ENCODE peak calls at places on chromosomes 11 and 22, in four cellular contexts. W is K562, L is GM12891, N is GM12878. U is an unnamed sample.

GRCh38 chr11:121240650-121241299 is 51.8 kb upstream of the SC5D start:
- DNase-seq in W (no peak), L (no peak), N (no peak), U (no peak)

GRCh38 chr11:27512238-27512637 is 5.7 kb upstream of the LIN7C start:
- DNase-seq in W (no peak), N (no peak), L (no peak), U (no peak)

GRCh38 chr22:29331213-29331612 is 15.7 kb upstream of the RASL10A start:
- DNase-seq in W (no peak), L (no peak), N (no peak), U (no peak)

GRCh38 chr11:103608566-103608965 is 427.9 kb upstream of the DDI1 start:
- DNase-seq in L (no peak), N (no peak), W (no peak), U (no peak)

GRCh38 chr11:79119491-79120284 is 321.1 kb downstream of the TENM4 start:
- DNase-seq in N (no peak), L (no peak), W (no peak), U (no peak)

GRCh38 chr11:75440960-75441803 is 8.2 kb upstream of the KLHL35 start:
- DNase-seq in L (no peak), N (no peak), W (no peak), U (no peak)

GRCh38 chr11:59678118-59678812 is 9.4 kb upstream of the PATL1 start:
- DNase-seq in N (no peak), W (no peak), L (no peak), U (no peak)

GRCh38 chr11:101583180-101584128 is at the start of gene TRPC6:
- DNase-seq in W (no peak), N (no peak), L (no peak), U (no peak)

GRCh38 chr11:59182457-59183151 is 10.7 kb downstream of the DTX4 start:
- DNase-seq in W (peak; percentile 29), N (no peak), L (peak; percentile 49), U (no peak)

DNA sequence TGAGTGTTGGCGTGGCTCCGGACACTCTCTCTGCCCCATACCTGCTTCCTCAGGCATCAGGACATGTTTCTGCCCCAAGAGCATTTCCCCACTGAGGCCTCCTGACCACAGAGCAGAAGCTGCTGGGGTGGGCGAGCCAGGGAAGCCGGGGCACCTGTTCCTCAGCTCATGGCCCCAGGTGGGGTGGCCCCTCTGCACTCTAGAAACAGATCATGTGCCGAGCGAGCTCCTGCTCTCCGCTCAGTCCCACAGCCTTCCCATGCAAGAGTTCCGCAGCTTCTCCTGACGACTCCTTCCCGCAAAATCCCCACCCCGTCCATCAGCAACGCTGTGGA is 22.4 kb upstream of the PANX2 start:
- DNase-seq in N (no peak), L (no peak), W (no peak), U (peak; percentile 32)
- TF ChIP-seq POLR2AphosphoS5 in N (no peak), L (no peak), W (no peak), U (no peak)

DNA sequence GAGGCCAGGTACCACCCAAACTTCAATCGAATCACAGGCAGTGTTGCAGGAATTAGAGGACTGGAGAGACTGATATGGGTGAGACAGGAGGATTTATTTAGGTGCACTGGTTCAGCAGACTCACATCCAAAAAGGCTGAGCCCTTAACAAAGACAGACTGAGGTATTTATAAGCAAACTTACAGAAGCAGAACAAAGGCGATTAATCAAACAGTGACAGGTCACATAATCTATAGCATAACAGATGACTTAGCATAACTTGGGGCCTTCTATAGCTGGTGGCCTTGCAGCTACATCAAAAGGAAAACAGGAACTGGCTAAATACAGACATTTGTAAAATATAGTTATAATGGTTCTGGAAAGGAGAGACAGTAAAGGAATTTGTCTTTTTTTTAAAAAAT is 2.1 kb downstream of the APOBEC3B start:
- DNase-seq in W (peak; percentile 46), L (no peak), N (no peak), U (no peak)
- TF ChIP-seq SPI1 in W (peak; percentile 85), L (peak; percentile 70), N (peak; percentile 53), U (peak; percentile 39)

DNA sequence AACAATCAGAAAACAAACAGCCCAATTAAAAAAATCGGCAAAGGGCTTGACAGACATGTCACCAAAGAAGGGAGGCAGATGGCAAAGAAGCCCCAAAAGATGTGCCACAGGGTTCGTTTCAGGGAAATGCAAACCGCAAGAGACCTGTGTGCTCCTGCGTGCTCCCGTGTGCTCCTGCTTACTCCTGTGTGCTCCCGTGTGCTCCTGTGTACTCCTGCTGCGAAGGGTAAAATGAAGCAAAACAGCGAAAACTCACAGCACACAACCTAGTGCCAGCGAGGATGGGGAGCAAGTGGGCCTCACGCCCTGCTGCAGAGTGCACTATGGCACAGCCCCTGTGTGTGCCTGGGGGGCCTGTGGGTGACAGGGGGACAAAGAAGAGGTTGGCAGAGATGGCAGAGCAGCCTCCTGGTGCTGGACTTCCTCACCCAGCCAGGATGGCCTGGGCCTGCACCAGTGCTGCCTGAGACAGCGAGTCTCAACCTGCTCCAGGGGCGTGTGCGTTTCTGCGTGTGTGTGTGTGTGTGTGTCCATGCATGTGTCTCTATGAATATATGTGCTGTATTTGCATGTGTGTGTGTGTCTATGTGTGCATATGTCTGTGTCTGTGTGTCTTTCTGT is 14.0 kb downstream of the ASCL2 start:
- DNase-seq in L (no peak), N (no peak), W (no peak), U (no peak)
- TF ChIP-seq POLR2AphosphoS5 in L (no peak), N (no peak), W (no peak), U (no peak)

DNA sequence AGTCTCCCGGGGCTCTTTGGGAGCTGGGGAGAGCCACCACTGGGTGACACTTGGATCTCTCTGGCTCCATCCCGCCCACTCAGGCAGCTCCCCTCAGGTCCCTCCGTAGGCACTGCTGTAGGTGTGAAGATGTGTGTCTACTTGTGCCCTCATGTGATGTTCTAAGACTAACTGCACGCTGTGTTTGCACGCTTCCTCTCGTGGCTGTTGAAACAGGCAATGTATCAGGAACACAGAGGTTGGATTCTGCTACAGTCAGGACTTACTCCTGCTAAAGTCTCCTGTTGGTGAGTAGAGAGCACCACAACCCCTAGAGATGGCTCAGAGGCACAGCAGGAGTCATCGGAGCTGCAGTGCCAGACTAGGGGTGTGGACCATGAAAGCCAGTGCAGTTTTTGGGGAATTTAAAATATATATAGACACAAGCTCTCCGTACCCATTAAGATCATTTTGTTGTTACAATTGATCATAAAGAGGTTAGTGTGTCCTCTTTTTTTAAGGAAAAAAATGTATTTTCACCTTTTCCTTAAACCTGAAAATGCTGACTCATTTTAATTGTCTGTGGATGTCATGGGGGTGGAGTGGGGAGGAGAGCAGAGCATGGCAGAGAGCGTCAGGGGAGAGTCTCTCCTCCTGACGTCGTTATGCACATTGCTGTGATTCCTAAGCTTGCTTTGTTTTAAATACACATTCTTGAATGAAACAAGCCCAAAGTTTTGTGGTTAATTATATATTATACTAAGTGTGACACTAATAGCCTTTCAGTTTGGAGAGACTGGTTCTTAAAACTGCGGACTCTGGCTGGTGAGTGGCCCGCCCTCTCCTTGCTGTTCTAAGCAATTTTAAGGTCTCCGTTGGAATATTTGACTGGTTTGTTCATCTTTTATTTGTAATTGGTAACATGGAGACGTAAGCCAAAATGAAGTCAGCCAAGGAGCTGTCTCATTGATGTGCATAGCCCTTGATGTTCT is 16.2 kb upstream of the CTTN start:
- DNase-seq in W (peak; percentile 63), L (no peak), N (no peak), U (no peak)
- TF ChIP-seq SPI1 in W (no peak), L (no peak), N (no peak), U (no peak)

GRCh38 chr22:39238966-39239510 is 5.7 kb downstream of the PDGFB start:
- DNase-seq in N (no peak), L (no peak), W (no peak), U (no peak)

GRCh38 chr22:39238561-39238960 is 6.2 kb downstream of the PDGFB start:
- DNase-seq in W (no peak), L (no peak), N (no peak), U (no peak)

GRCh38 chr22:39236321-39237275 is 8.2 kb downstream of the PDGFB start:
- DNase-seq in W (peak; percentile 63), N (peak; percentile 67), L (no peak), U (peak; percentile 80)

GRCh38 chr22:39238124-39238466 is 6.7 kb downstream of the PDGFB start:
- DNase-seq in W (no peak), N (no peak), L (no peak), U (no peak)

GRCh38 chr22:39237276-39238123 is 7.3 kb downstream of the PDGFB start:
- DNase-seq in L (no peak), W (no peak), N (no peak), U (no peak)
- TF ChIP-seq POLR2AphosphoS5 in L (no peak), W (no peak), N (no peak), U (no peak)

GRCh38 chr11:134644489-134645456 is 232.7 kb upstream of the B3GAT1 start:
- DNase-seq in N (no peak), L (no peak), W (no peak), U (no peak)

GRCh38 chr11:134643519-134644042 is 231.5 kb upstream of the B3GAT1 start:
- DNase-seq in W (no peak), L (no peak), N (no peak), U (no peak)

GRCh38 chr11:134647066-134647746 is 235.2 kb upstream of the B3GAT1 start:
- DNase-seq in L (no peak), N (no peak), W (no peak), U (no peak)

GRCh38 chr11:134646561-134646960 is 234.5 kb upstream of the B3GAT1 start:
- DNase-seq in N (no peak), W (no peak), L (no peak), U (no peak)

DNA sequence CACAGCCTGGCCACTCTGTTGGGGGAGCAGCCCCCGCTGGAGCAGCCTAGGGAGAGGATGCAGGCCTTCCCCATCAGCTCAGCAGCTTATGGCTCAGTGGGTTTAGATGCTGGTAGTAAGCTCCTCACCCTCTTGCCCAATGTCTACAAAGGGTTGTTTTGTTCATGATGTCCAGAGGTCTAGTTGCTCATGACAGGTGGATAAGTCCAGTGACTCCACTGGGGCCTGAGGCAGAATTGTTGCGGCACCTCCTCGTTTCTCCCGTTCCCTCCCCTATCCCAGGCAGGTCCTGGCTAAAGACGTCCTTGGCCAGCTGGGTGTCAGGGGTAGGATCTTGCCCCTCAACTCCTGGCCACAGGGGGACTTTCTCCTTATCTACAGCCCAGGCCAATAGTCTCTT is 233.5 kb upstream of the B3GAT1 start:
- DNase-seq in N (no peak), W (no peak), L (no peak), U (no peak)
- TF ChIP-seq SPI1 in N (no peak), W (no peak), L (no peak), U (no peak)

DNA sequence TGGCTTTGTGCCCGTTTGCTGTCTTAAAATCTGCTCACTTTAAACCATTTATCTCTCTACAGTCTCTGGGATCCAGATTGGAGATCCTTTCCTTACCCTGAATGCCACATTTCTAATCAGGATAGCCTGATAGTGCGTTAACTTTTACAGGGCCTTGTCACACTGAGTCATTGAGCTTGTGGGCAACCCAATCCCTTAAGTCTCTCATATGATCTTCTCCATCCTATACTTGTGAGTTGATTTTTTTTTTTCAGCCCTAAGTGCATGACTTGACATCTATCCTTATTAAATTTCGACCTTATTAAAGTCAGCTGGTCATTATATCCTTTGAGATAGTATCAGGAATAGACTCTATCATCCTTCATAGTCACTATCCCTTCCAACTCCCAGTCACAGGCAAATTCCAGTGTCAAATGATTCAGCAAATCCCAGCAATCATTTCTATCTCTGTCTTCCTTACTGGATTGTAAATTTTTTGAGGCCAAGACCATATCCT is 57.7 kb downstream of the TEAD1 start:
- DNase-seq in W (no peak), L (no peak), N (no peak), U (no peak)
- TF ChIP-seq POLR2AphosphoS5 in W (no peak), L (no peak), N (no peak), U (no peak)

DNA sequence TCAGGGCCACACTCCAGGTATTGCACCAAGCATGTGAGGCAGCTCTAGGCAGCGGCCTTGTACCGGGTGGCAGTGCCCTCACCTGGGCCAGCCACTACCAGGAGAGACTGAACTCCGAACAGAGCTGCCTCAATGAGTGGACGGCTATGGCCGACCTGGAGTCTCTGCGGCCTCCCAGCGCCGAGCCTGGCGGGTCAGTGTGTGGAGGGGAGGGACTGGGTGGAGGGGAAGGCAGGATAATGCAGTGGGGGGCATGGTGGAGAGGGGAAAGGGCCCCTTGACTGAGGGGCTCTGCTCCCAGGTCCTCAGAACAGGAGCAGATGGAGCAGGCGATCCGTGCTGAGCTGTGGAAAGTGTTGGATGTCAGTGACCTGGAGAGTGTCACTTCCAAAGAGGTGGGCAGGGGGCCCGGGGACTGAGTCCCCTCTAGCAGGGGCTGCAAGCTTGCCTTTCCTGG is 4.2 kb downstream of the SSH3 start:
- DNase-seq in N (no peak), L (no peak), W (no peak), U (no peak)
- TF ChIP-seq SPI1 in N (no peak), L (no peak), W (no peak), U (no peak)

U was measured in HL-60.